ENCODE peak calls at places on chromosomes 12 and 14, in eight cellular contexts. B, F, X, Z, V, K, Q and N are unnamed samples.

GRCh38 chr12:95881331-95881955 is 22.7 kb downstream of the SNRPF start:
- DNase-seq in B (peak; percentile 15), F (peak; percentile 28), X (no peak), Z (no peak), V (no peak), K (no peak), Q (no peak), N (peak; percentile 40)

GRCh38 chr12:47844264-47845020 is 24.7 kb upstream of the HDAC7 start:
- DNase-seq in B (no peak), F (no peak), X (no peak), Z (no peak), V (no peak), K (no peak), Q (no peak), N (peak; percentile 53)

GRCh38 chr12:20629414-20630156 is 65.5 kb upstream of the SLCO1C1 start:
- DNase-seq in B (peak; percentile 17), F (no peak), X (no peak), Z (no peak), V (no peak), K (peak; percentile 71), Q (no peak), N (peak; percentile 19)

GRCh38 chr12:100919116-100919515 is 124.5 kb downstream of the ANO4 start:
- DNase-seq in B (no peak), F (peak; percentile 50), X (no peak), Z (no peak), V (no peak), K (peak; percentile 13), Q (no peak), N (no peak)

GRCh38 chr12:121334513-121335343 is 17.5 kb downstream of the ANAPC5 start:
- DNase-seq in B (peak; percentile 62), F (peak; percentile 81), X (no peak), Z (peak; percentile 58), V (no peak), K (peak; percentile 57), Q (peak; percentile 79), N (peak; percentile 77)

GRCh38 chr14:99600232-99600888 is 3.6 kb downstream of the CCDC85C start:
- DNase-seq in B (no peak), F (no peak), X (no peak), Z (no peak), V (no peak), K (no peak), Q (no peak), N (no peak)

GRCh38 chr12:16555630-16556029 is 50.3 kb downstream of the LMO3 start:
- DNase-seq in B (no peak), F (no peak), X (no peak), Z (no peak), V (no peak), K (peak; percentile 20), Q (no peak), N (peak; percentile 65)

GRCh38 chr12:41473441-41473840 is 285.3 kb downstream of the PDZRN4 start:
- DNase-seq in B (no peak), F (no peak), X (no peak), Z (no peak), V (no peak), K (no peak), Q (no peak), N (no peak)

GRCh38 chr12:23169012-23170003 is 544.3 kb downstream of the ETNK1 start:
- DNase-seq in B (no peak), F (no peak), X (no peak), Z (no peak), V (no peak), K (no peak), Q (no peak), N (no peak)

GRCh38 chr12:31368666-31369361 is 42.9 kb upstream of the SINHCAF start:
- DNase-seq in B (no peak), F (peak; percentile 13), X (no peak), Z (no peak), V (no peak), K (no peak), Q (no peak), N (peak; percentile 26)

GRCh38 chr12:95460901-95461300 is 13.1 kb upstream of the METAP2 start:
- DNase-seq in B (no peak), F (no peak), X (no peak), Z (no peak), V (no peak), K (no peak), Q (no peak), N (no peak)

GRCh38 chr14:24196071-24197061 is 1.1 kb upstream of the TM9SF1 start:
- DNase-seq in B (peak; percentile 40), F (peak; percentile 42), X (no peak), Z (no peak), V (no peak), K (no peak), Q (no peak), N (peak; percentile 39)

GRCh38 chr12:27966870-27967269 is 5.7 kb downstream of the PTHLH start:
- DNase-seq in B (peak; percentile 82), F (peak; percentile 100), X (no peak), Z (no peak), V (no peak), K (peak; percentile 99), Q (no peak), N (peak; percentile 89)

GRCh38 chr12:96343347-96343954 is 56.8 kb downstream of the CDK17 start:
- DNase-seq in B (peak; percentile 75), F (peak; percentile 26), X (no peak), Z (peak; percentile 24), V (no peak), K (no peak), Q (no peak), N (peak; percentile 43)

GRCh38 chr12:95998611-95999300 is 2.6 kb upstream of the HAL start:
- DNase-seq in B (peak; percentile 61), F (peak; percentile 71), X (no peak), Z (peak; percentile 60), V (peak; percentile 23), K (peak; percentile 64), Q (peak; percentile 67), N (peak; percentile 68)

GRCh38 chr12:44034916-44035315 is 199.0 kb downstream of the TMEM117 start:
- DNase-seq in B (no peak), F (no peak), X (no peak), Z (no peak), V (no peak), K (no peak), Q (no peak), N (no peak)

GRCh38 chr14:80206351-80206750 is 5.0 kb downstream of the DIO2 start:
- DNase-seq in B (no peak), F (no peak), X (no peak), Z (no peak), V (no peak), K (no peak), Q (no peak), N (no peak)

GRCh38 chr12:49707127-49707811 is at the start of gene FMNL3:
- DNase-seq in B (peak; percentile 96), F (peak; percentile 97), X (peak; percentile 99), Z (peak; percentile 98), V (peak; percentile 97), K (peak; percentile 90), Q (peak; percentile 97), N (peak; percentile 97)

GRCh38 chr14:29262979-29263378 is 496.4 kb downstream of the FOXG1 start:
- DNase-seq in B (no peak), F (peak; percentile 68), X (no peak), Z (no peak), V (no peak), K (peak; percentile 60), Q (no peak), N (no peak)

GRCh38 chr14:102440392-102440791 is 69.2 kb downstream of the ANKRD9 start:
- DNase-seq in B (no peak), F (no peak), X (no peak), Z (no peak), V (no peak), K (no peak), Q (no peak), N (no peak)

GRCh38 chr14:96926006-96926405 is 128.8 kb downstream of the VRK1 start:
- DNase-seq in B (no peak), F (no peak), X (no peak), Z (no peak), V (no peak), K (no peak), Q (no peak), N (no peak)

GRCh38 chr14:93959239-93960107 is 16.9 kb downstream of the ASB2 start:
- DNase-seq in B (peak; percentile 68), F (peak; percentile 100), X (peak; percentile 73), Z (peak; percentile 67), V (peak; percentile 91), K (peak; percentile 99), Q (no peak), N (peak; percentile 75)

GRCh38 chr14:29706700-29707099 is 220.9 kb downstream of the PRKD1 start:
- DNase-seq in B (no peak), F (no peak), X (no peak), Z (no peak), V (no peak), K (no peak), Q (no peak), N (no peak)

GRCh38 chr14:101222362-101223090 is 319.0 kb upstream of the RTL1 start:
- DNase-seq in B (no peak), F (no peak), X (no peak), Z (no peak), V (no peak), K (no peak), Q (peak; percentile 12), N (no peak)

GRCh38 chr12:124518051-124518932 is 49.1 kb downstream of the NCOR2 start:
- DNase-seq in B (peak; percentile 99), F (peak; percentile 94), X (peak; percentile 97), Z (no peak), V (no peak), K (peak; percentile 96), Q (peak; percentile 98), N (peak; percentile 100)

GRCh38 chr12:79119796-79120195 is 255.2 kb downstream of the SYT1 start:
- DNase-seq in B (peak; percentile 12), F (no peak), X (no peak), Z (no peak), V (no peak), K (no peak), Q (no peak), N (no peak)

GRCh38 chr12:108589028-108589839 is 8.7 kb downstream of the TMEM119 start:
- DNase-seq in B (no peak), F (no peak), X (no peak), Z (no peak), V (no peak), K (no peak), Q (no peak), N (peak; percentile 82)

GRCh38 chr14:23829736-23830474 is 123.7 kb upstream of the DHRS4 start:
- DNase-seq in B (peak; percentile 96), F (peak; percentile 95), X (no peak), Z (no peak), V (no peak), K (peak; percentile 97), Q (no peak), N (peak; percentile 90)

GRCh38 chr14:94041551-94042346 is 15.6 kb downstream of the OTUB2 start:
- DNase-seq in B (peak; percentile 26), F (peak; percentile 71), X (peak; percentile 20), Z (no peak), V (no peak), K (no peak), Q (no peak), N (peak; percentile 56)

GRCh38 chr14:80577599-80577998 is 363.9 kb downstream of the CEP128 start:
- DNase-seq in B (no peak), F (no peak), X (no peak), Z (no peak), V (no peak), K (no peak), Q (no peak), N (no peak)

GRCh38 chr12:79223761-79224160 is 359.2 kb downstream of the SYT1 start:
- DNase-seq in B (no peak), F (no peak), X (no peak), Z (no peak), V (no peak), K (no peak), Q (no peak), N (no peak)

GRCh38 chr14:26897186-26897585 is 299.4 kb upstream of the NOVA1 start:
- DNase-seq in B (no peak), F (no peak), X (no peak), Z (no peak), V (no peak), K (no peak), Q (no peak), N (no peak)

GRCh38 chr12:46386877-46387629 is 14.5 kb upstream of the SLC38A2 start:
- DNase-seq in B (peak; percentile 53), F (peak; percentile 51), X (no peak), Z (no peak), V (no peak), K (peak; percentile 61), Q (peak; percentile 63), N (peak; percentile 88)

GRCh38 chr12:64006211-64006610 is 161.7 kb downstream of the SRGAP1 start:
- DNase-seq in B (peak; percentile 85), F (peak; percentile 46), X (no peak), Z (no peak), V (no peak), K (no peak), Q (no peak), N (peak; percentile 76)